ENCODE peak calls at places on chromosomes 12 and 14, in six cellular contexts. J, U, Q, Y, B and T are unnamed samples.

GRCh38 chr12:34303091-34303870 is 281.0 kb downstream of the ALG10 start:
- DNase-seq in J (no peak), U (no peak), Q (no peak), Y (no peak), B (no peak), T (no peak)

GRCh38 chr12:57679697-57680096 is 14.2 kb upstream of the OS9 start:
- DNase-seq in J (no peak), U (no peak), Q (no peak), Y (no peak), B (no peak), T (no peak)

GRCh38 chr12:124236651-124237050 is 58.2 kb upstream of the RFLNA start:
- DNase-seq in J (no peak), U (no peak), Q (no peak), Y (no peak), B (no peak), T (no peak)

GRCh38 chr12:7501031-7501585 is 2.5 kb downstream of the CD163 start:
- DNase-seq in J (no peak), U (no peak), Q (no peak), Y (no peak), B (no peak), T (no peak)

GRCh38 chr12:45477526-45477925 is 252.0 kb upstream of the ARID2 start:
- DNase-seq in J (no peak), U (no peak), Q (no peak), Y (no peak), B (no peak), T (no peak)

GRCh38 chr12:120984351-120984898 is 6.1 kb downstream of the HNF1A start:
- DNase-seq in J (no peak), U (no peak), Q (no peak), Y (no peak), B (no peak), T (no peak)

GRCh38 chr14:51539571-51540037 is 112.1 kb upstream of the FRMD6 start:
- DNase-seq in J (no peak), U (no peak), Q (no peak), Y (no peak), B (no peak), T (no peak)

GRCh38 chr14:104826858-104827172 is 25.9 kb downstream of the ZBTB42 start:
- DNase-seq in J (no peak), U (no peak), Q (no peak), Y (no peak), B (no peak), T (no peak)

GRCh38 chr12:12034344-12034743 is 36.4 kb upstream of the BCL2L14 start:
- DNase-seq in J (no peak), U (no peak), Q (no peak), Y (no peak), B (no peak), T (no peak)

GRCh38 chr12:34395056-34396005 is 373.0 kb downstream of the ALG10 start:
- DNase-seq in J (peak; percentile 14), U (peak; percentile 2), Q (peak; percentile 6), Y (no peak), B (no peak), T (peak; percentile 1)

GRCh38 chr14:69610020-69610858 is 1.2 kb upstream of the SUSD6 start:
- DNase-seq in J (no peak), U (no peak), Q (no peak), Y (no peak), B (no peak), T (no peak)

GRCh38 chr12:48018618-48018995 is 14.3 kb upstream of the COL2A1 start:
- DNase-seq in J (no peak), U (no peak), Q (no peak), Y (no peak), B (no peak), T (no peak)

GRCh38 chr12:131387281-131388163 is 323.4 kb upstream of the SFSWAP start:
- DNase-seq in J (no peak), U (no peak), Q (no peak), Y (no peak), B (no peak), T (no peak)

GRCh38 chr14:70754989-70755388 is 54.3 kb downstream of the MAP3K9 start:
- DNase-seq in J (no peak), U (no peak), Q (no peak), Y (no peak), B (no peak), T (no peak)

GRCh38 chr14:60094306-60094897 is 2.7 kb downstream of the PCNX4 start:
- DNase-seq in J (no peak), U (no peak), Q (no peak), Y (no peak), B (no peak), T (no peak)

GRCh38 chr12:48000878-48001321 is 3.4 kb downstream of the COL2A1 start:
- DNase-seq in J (peak; percentile 52), U (no peak), Q (peak; percentile 34), Y (no peak), B (no peak), T (no peak)

GRCh38 chr12:12714276-12715001 is 2.7 kb upstream of the CDKN1B start:
- DNase-seq in J (no peak), U (no peak), Q (no peak), Y (no peak), B (no peak), T (no peak)

GRCh38 chr12:84910549-84911241 is 1.9 kb downstream of the SLC6A15 start:
- DNase-seq in J (peak; percentile 47), U (no peak), Q (no peak), Y (no peak), B (no peak), T (no peak)

GRCh38 chr12:106214576-106214975 is 33.2 kb downstream of the CKAP4 start:
- DNase-seq in J (no peak), U (no peak), Q (no peak), Y (no peak), B (no peak), T (no peak)

GRCh38 chr14:105783707-105784106 is 257.3 kb downstream of the TMEM121 start:
- DNase-seq in J (no peak), U (no peak), Q (no peak), Y (no peak), B (no peak), T (no peak)

GRCh38 chr14:25381498-25381897 is 331.6 kb upstream of the STXBP6 start:
- DNase-seq in J (no peak), U (no peak), Q (no peak), Y (no peak), B (no peak), T (no peak)

GRCh38 chr12:46343122-46343852 is 29.3 kb downstream of the SLC38A2 start:
- DNase-seq in J (no peak), U (no peak), Q (no peak), Y (no peak), B (no peak), T (no peak)

GRCh38 chr12:109247831-109248654 is 61.0 kb downstream of the FOXN4 start:
- DNase-seq in J (no peak), U (no peak), Q (no peak), Y (no peak), B (no peak), T (no peak)

GRCh38 chr12:39272934-39273770 is 169.8 kb downstream of the KIF21A start:
- DNase-seq in J (no peak), U (no peak), Q (no peak), Y (no peak), B (no peak), T (no peak)

GRCh38 chr14:98931911-98932310 is 340.1 kb downstream of the BCL11B start:
- DNase-seq in J (no peak), U (no peak), Q (no peak), Y (no peak), B (peak; percentile 17), T (no peak)

GRCh38 chr12:47316609-47317049 is 236.9 kb upstream of the AMIGO2 start:
- DNase-seq in J (no peak), U (no peak), Q (no peak), Y (no peak), B (no peak), T (no peak)

GRCh38 chr14:105026789-105027563 is 6.1 kb upstream of the CDCA4 start:
- DNase-seq in J (no peak), U (no peak), Q (no peak), Y (no peak), B (no peak), T (no peak)

GRCh38 chr14:98018626-98019025 is 1221.4 kb downstream of the VRK1 start:
- DNase-seq in J (no peak), U (no peak), Q (no peak), Y (no peak), B (no peak), T (no peak)

GRCh38 chr12:93844385-93844784 is 167.2 kb downstream of the CRADD start:
- DNase-seq in J (no peak), U (no peak), Q (no peak), Y (no peak), B (no peak), T (no peak)

GRCh38 chr12:16008442-16008841 is 97.3 kb downstream of the DERA start:
- DNase-seq in J (no peak), U (no peak), Q (no peak), Y (no peak), B (no peak), T (no peak)

GRCh38 chr12:32146074-32146873 is 39.6 kb downstream of the BICD1 start:
- DNase-seq in J (no peak), U (no peak), Q (no peak), Y (no peak), B (no peak), T (no peak)

GRCh38 chr12:92065664-92066063 is 80.0 kb downstream of the BTG1 start:
- DNase-seq in J (no peak), U (no peak), Q (no peak), Y (no peak), B (no peak), T (no peak)

GRCh38 chr14:94738786-94739185 is 31.1 kb downstream of the GSC start:
- DNase-seq in J (no peak), U (no peak), Q (no peak), Y (no peak), B (no peak), T (no peak)

DNA sequence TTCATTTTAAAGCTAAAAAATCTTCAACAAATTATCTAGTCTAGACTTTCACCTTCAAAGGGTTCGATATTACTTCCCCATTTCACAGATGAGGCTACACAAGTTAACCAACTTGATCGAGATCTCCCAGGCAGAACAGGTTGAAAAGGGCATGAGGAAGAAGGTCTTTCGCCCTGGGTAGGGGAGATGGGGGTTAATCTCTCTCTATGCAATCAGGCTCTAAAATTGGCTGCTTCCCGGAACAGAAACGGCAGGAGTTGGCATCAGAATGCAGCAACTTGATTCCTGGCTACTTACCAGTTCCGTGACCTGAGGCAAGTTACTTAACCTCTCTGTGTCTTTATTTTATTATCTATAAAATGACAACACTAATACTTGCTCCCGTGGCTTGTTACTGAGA is 2.4 kb upstream of the CISTR start:
- DNase-seq in J (no peak), U (no peak), Q (no peak), Y (no peak), B (no peak), T (no peak)
- H3K4me3 ChIP-seq in J (no peak overlapping the region), U (no peak overlapping the region), Q (no peak overlapping the region), Y (no peak overlapping the region), B (no peak overlapping the region), T (no peak overlapping the region)

GRCh38 chr12:111806304-111806703 is 35.7 kb upstream of the MAPKAPK5 start:
- DNase-seq in J (no peak), U (no peak), Q (no peak), Y (no peak), B (no peak), T (no peak)
- H3K36me3 ChIP-seq in J (no peaks in the 10 kb centered on the region), U (peaks cover 100% of the 10 kb centered on the region), Q (no peaks in the 10 kb centered on the region), Y (peaks cover 68% of the 10 kb centered on the region), B (peaks cover 89% of the 10 kb centered on the region), T (peaks cover 97% of the 10 kb centered on the region)

GRCh38 chr12:95440401-95440800 is 33.6 kb upstream of the METAP2 start:
- DNase-seq in J (no peak), U (no peak), Q (no peak), Y (no peak), B (no peak), T (no peak)
- H3K4me3 ChIP-seq in J (no peak overlapping the region), U (no peak overlapping the region), Q (no peak overlapping the region), Y (no peak overlapping the region), B (no peak overlapping the region), T (no peak overlapping the region)

GRCh38 chr12:2586159-2587035 is 208.4 kb upstream of the FKBP4 start:
- DNase-seq in J (no peak), U (no peak), Q (no peak), Y (no peak), B (no peak), T (no peak)
- H3K36me3 ChIP-seq in J (no peaks in the 10 kb centered on the region), U (peaks cover 79% of the 10 kb centered on the region), Q (no peaks in the 10 kb centered on the region), Y (peaks cover 62% of the 10 kb centered on the region), B (peaks cover 50% of the 10 kb centered on the region), T (peaks cover 70% of the 10 kb centered on the region)